ENCODE peak calls at places on chromosomes 1 and 21, in eight cellular contexts. X is HCT116, I is erythroblast, V is gastrocnemius medialis, M is K562, W is GM12878, N is adrenal gland, B is A549. Y is an unnamed sample.

GRCh38 chr1:213989740-213990472 is 2.1 kb downstream of the PROX1 start:
- DNase-seq in N (no peak), W (no peak), M (no peak), V (peak), B (no peak), X (no peak), I (no peak), Y (no peak)

GRCh38 chr21:35527358-35527757 is 478.3 kb upstream of the RUNX1 start:
- DNase-seq in N (no peak), B (no peak), X (no peak), W (no peak), I (no peak), M (no peak), V (no peak), Y (no peak)

GRCh38 chr1:50610563-50610962 is 187.3 kb upstream of the DMRTA2 start:
- DNase-seq in I (no peak), V (no peak), X (no peak), B (no peak), N (no peak), M (no peak), W (peak), Y (no peak)

GRCh38 chr1:45913183-45913924 is 109.9 kb downstream of the MAST2 start:
- DNase-seq in V (peak), X (no peak), N (peak), W (no peak), M (no peak), I (no peak), B (no peak), Y (peak)

GRCh38 chr1:238492271-238492670 is 601.5 kb upstream of the ZP4 start:
- DNase-seq in X (no peak), V (no peak), W (no peak), B (no peak), M (no peak), I (no peak), N (no peak), Y (no peak)

GRCh38 chr1:201320168-201320842 is 37.0 kb downstream of the PKP1 start:
- DNase-seq in B (no peak), N (no peak), M (no peak), W (no peak), X (no peak), V (no peak), I (no peak), Y (no peak)

GRCh38 chr1:41151846-41152245 is 90.3 kb downstream of the SCMH1 start:
- DNase-seq in X (no peak), B (no peak), I (no peak), N (no peak), V (no peak), M (no peak), W (no peak), Y (no peak)

GRCh38 chr1:61474963-61475362 is 250.0 kb downstream of the TM2D1 start:
- DNase-seq in N (no peak), B (no peak), M (no peak), W (no peak), X (no peak), V (no peak), I (no peak), Y (no peak)

GRCh38 chr1:109705411-109705810 is 6.6 kb upstream of the GSTM5 start:
- DNase-seq in N (no peak), M (peak), I (no peak), X (no peak), V (no peak), W (no peak), B (no peak), Y (no peak)

GRCh38 chr1:161020573-161021167 is at the start of gene F11R:
- DNase-seq in M (peak), X (no peak), B (peak), W (no peak), I (peak), V (no peak), N (peak), Y (peak)

GRCh38 chr1:161021168-161021958 is 411 bp upstream of the F11R start:
- DNase-seq in B (peak), V (peak), M (peak), X (peak), W (peak), N (peak), I (peak), Y (peak)

GRCh38 chr1:161019767-161020572 is 982 bp downstream of the F11R start:
- DNase-seq in W (no peak), M (peak), N (no peak), I (peak), X (no peak), V (no peak), B (no peak), Y (no peak)

GRCh38 chr1:161018631-161018930 is 2.4 kb downstream of the F11R start:
- DNase-seq in B (no peak), I (no peak), V (no peak), M (no peak), N (no peak), X (no peak), W (no peak), Y (no peak)

GRCh38 chr1:161017756-161018630 is 3.0 kb downstream of the F11R start:
- DNase-seq in V (no peak), N (no peak), I (no peak), B (no peak), W (no peak), M (no peak), X (no peak), Y (no peak)
- TF ChIP-seq POLR2A in V (no peak), N (no peak), I (no peak), B (no peak), W (no peak), M (no peak), X (no peak), Y (no peak)

GRCh38 chr1:35936828-35937227 is 5.9 kb downstream of the AGO3 start:
- DNase-seq in N (no peak), I (no peak), X (no peak), B (no peak), V (no peak), M (no peak), W (no peak), Y (no peak)
- TF ChIP-seq POLR2A in N (no peak), I (no peak), X (no peak), B (no peak), V (no peak), M (no peak), W (no peak), Y (no peak)

GRCh38 chr1:205582471-205583291 is 49.1 kb downstream of the ELK4 start:
- DNase-seq in W (no peak), N (no peak), M (no peak), X (no peak), V (no peak), I (no peak), B (no peak), Y (no peak)
- TF ChIP-seq POLR2A in W (no peak), N (no peak), M (no peak), X (no peak), V (no peak), I (no peak), B (no peak), Y (no peak)

GRCh38 chr1:2194319-2194897 is at the start of gene FAAP20:
- DNase-seq in B (peak), N (no peak), W (no peak), V (peak), I (peak), X (peak), M (peak), Y (no peak)
- TF ChIP-seq POLR2A in B (peak), N (no peak), W (peak), V (peak), I (no peak), X (no peak), M (no peak), Y (peak)

GRCh38 chr1:234772345-234773147 is 162.6 kb upstream of the IRF2BP2 start:
- DNase-seq in B (peak), W (peak), V (peak), M (peak), X (peak), N (peak), I (peak), Y (peak)
- TF ChIP-seq POLR2A in B (no peak), W (peak), V (peak), M (no peak), X (no peak), N (no peak), I (peak), Y (no peak)

DNA sequence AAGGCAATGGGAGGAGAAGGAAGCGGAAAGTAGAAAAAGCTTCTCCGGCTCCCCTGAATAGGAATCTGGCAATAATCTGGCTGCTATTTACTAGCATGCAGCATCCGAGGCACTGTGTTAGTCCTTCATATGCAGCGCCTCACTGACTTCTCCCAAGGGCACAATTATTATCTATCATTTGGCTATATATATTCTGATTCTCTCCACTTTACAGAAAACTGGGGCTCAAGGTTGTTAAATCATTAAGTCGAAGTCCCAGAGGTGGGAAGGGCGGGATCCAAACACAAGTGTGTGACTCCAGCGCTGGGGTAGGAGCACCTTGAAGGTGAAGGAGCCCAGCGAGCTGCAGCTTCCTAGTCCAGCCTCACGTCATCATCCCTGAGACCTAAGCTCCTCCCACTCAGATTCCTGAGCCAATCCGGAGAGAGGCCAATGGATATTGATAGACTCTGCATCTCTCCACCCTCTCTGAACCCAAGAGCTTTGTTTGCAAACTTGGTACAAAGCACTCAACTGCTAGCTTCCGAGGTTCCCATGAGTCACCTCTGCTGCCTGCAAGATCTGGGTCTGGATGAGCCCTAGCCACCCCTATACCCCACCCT is 16.6 kb upstream of the EYA3 start:
- DNase-seq in I (no peak), X (peak), B (peak), V (no peak), M (peak), N (peak), W (no peak), Y (no peak)
- TF ChIP-seq POLR2A in I (no peak), X (peak), B (no peak), V (no peak), M (peak), N (no peak), W (no peak), Y (no peak)

DNA sequence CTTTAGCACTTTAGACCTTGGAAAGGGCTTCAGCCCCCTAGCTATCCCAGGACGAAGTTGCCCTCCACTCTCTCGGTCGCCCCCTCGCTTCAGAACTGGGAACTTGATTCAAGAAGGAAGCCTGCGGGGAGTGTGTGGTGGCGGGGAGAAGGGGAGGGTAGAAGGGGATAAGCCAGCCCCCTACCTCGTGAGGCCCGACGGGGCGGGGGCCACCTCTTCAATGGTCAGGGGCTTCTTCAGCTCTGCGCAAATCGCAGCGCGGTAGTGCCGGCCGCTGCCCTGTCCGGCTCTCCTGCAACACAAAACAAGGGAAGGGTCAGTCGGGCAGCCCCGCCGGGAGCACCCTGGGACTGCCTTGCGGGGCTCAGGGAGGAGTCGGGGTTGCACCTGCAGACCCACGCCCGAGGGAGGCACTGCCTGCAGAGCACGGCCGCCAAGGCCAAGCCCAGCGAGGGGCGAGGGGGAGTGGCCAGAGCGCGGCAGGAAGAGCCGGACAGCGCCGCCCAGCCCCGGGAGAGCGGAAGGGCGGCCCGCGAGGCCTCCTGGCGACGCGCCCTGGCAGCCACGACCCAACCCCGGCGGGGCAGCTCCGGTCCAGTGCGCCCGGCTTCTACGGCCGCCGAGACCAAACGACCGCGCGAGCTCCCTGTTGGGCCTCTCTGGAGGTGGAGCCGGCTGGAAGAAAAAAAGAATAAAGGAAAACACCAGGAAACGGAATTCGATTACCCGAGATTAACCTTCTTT is 56.2 kb upstream of the RASAL2 start:
- DNase-seq in V (peak), N (peak), X (peak), M (peak), W (no peak), B (peak), I (peak), Y (peak)
- TF ChIP-seq POLR2A in V (no peak), N (peak), X (no peak), M (no peak), W (no peak), B (peak), I (no peak), Y (no peak)

DNA sequence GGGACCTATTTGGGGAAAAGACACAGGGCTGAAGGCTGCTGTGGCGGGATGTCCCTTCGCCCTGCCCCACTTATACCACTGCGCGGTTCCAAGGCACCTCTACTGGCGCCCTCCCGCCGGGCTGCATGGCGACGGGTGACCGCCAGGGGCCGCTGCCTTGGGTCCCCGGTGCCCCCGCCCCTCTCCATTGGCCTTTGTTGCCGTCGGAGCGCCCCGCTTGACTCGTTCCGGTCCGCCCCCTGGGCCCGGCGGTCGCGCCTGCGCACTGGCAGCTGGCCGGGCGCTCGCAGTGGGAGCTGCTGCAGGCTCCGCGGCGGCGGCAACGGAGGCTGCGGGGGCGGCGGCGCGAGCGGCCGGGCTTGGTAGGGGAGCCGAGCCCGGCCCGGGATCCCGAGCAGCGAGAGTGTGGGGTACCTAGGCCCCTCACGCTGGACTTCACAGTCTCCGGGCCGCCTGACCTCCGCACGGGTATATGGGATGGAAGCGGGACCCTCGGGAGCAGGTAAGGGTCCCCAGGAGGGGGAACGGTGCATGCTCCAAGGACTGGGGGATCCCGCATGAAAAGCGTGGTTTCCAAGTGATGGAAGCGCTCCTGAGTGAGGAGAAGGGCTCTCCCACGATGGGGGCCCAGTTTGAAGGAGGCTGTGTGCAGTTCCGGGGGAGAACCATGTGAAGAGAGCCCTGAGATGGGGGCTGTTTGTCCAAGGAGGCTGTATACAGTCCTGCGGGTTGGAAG is at the start of gene AGO1:
- DNase-seq in V (peak), M (peak), N (peak), X (peak), I (peak), B (peak), W (peak), Y (peak)
- TF ChIP-seq POLR2A in V (peak), M (peak), N (peak), X (peak), I (peak), B (peak), W (peak), Y (peak)

Y was measured in heart left ventricle.